ENCODE peak calls at places on chromosomes 7 and 10, in seven cellular contexts. M, V, Y, T, Q, B and C are unnamed samples.

GRCh38 chr7:19117870-19118608 is 603 bp upstream of the TWIST1 start:
- DNase-seq in M (no peak), V (peak), T (peak), B (no peak), Y (no peak), Q (no peak), C (no peak)

GRCh38 chr10:6256439-6256838 is 53.7 kb downstream of the PFKFB3 start:
- DNase-seq in B (no peak), T (no peak), Y (no peak), M (no peak), V (no peak), Q (no peak), C (no peak)

GRCh38 chr7:106367018-106367420 is 82.2 kb upstream of the NAMPT start:
- DNase-seq in Q (no peak), Y (no peak), B (no peak), T (no peak), V (peak), M (peak), C (no peak)

GRCh38 chr7:128188396-128189230 is 52.5 kb upstream of the LEP start:
- DNase-seq in Y (no peak), T (no peak), B (no peak), M (no peak), Q (no peak), V (no peak), C (no peak)

GRCh38 chr10:60869916-60870728 is 73.9 kb downstream of the RHOBTB1 start:
- DNase-seq in V (peak), B (no peak), M (peak), T (no peak), Y (no peak), Q (no peak), C (no peak)

GRCh38 chr10:73597346-73597745 is 6.2 kb upstream of the USP54 start:
- DNase-seq in V (no peak), M (no peak), Q (no peak), T (no peak), Y (no peak), B (no peak), C (no peak)

GRCh38 chr10:44975487-44976331 is 2.9 kb downstream of the DEPP1 start:
- DNase-seq in T (no peak), V (peak), Y (no peak), Q (no peak), M (no peak), B (no peak), C (no peak)

GRCh38 chr7:64755881-64756280 is 38.3 kb upstream of the ZNF138 start:
- DNase-seq in V (no peak), Y (no peak), B (no peak), T (no peak), M (no peak), Q (no peak), C (no peak)

GRCh38 chr7:74656421-74656910 is 1.1 kb upstream of the GTF2I start:
- DNase-seq in V (peak), Q (no peak), B (peak), Y (no peak), T (peak), M (peak), C (peak)

GRCh38 chr7:151076863-151077704 is 3.5 kb downstream of the FASTK start:
- DNase-seq in B (no peak), Q (no peak), V (no peak), Y (no peak), M (peak), T (no peak), C (no peak)

GRCh38 chr7:103573479-103574058 is 127.6 kb upstream of the SLC26A5 start:
- DNase-seq in B (no peak), T (no peak), Y (peak), Q (no peak), M (peak), V (peak), C (peak)

GRCh38 chr10:89158446-89158845 is 48.7 kb downstream of the CH25H start:
- DNase-seq in B (no peak), T (no peak), Q (no peak), V (no peak), Y (no peak), M (no peak), C (no peak)

GRCh38 chr10:31778627-31779026 is 150.0 kb downstream of the ARHGAP12 start:
- DNase-seq in Q (no peak), M (no peak), T (no peak), B (no peak), Y (no peak), V (no peak), C (no peak)

GRCh38 chr7:18494821-18495408 is 634 bp upstream of the HDAC9 start:
- DNase-seq in Y (no peak), Q (no peak), B (no peak), M (no peak), V (peak), T (peak), C (peak)

GRCh38 chr7:50353201-50353600 is 48.7 kb downstream of the IKZF1 start:
- DNase-seq in B (no peak), M (no peak), Y (no peak), T (no peak), V (no peak), Q (no peak), C (no peak)

GRCh38 chr10:23192396-23192740 is 256 bp downstream of the PTF1A start:
- DNase-seq in M (peak), V (no peak), Y (no peak), Q (no peak), T (no peak), B (no peak), C (no peak)

GRCh38 chr7:133742709-133743538 is 384.2 kb upstream of the LRGUK start:
- DNase-seq in B (no peak), M (peak), Y (no peak), Q (no peak), T (no peak), V (no peak), C (no peak)

GRCh38 chr7:132394283-132395003 is 181.8 kb downstream of the PLXNA4 start:
- DNase-seq in M (no peak), T (no peak), B (no peak), Q (no peak), Y (no peak), V (no peak), C (no peak)